ENCODE peak calls at places on chromosomes 6 and 20, in eight cellular contexts. E is esophagus muscularis mucosa, N is iris pigment epithelial cell, Q is colonic mucosa, G is GM13977, A is sigmoid colon, F is AG09319, W is glomerular endothelial cell. D is an unnamed sample.

GRCh38 chr20:61271273-61272221 is 19.5 kb downstream of the CDH4 start:
- DNase-seq in W (no peak), Q (no peak), G (no peak), N (no peak), A (no peak), E (no peak), F (no peak), D (no peak)

GRCh38 chr6:51753635-51754034 is 333.8 kb downstream of the PKHD1 start:
- DNase-seq in W (no peak), Q (peak), F (no peak), A (no peak), G (no peak), E (no peak), N (no peak), D (no peak)

GRCh38 chr20:61954276-61955021 is 111.2 kb downstream of the TAF4 start:
- DNase-seq in Q (no peak), E (no peak), G (no peak), N (no peak), A (peak), F (no peak), W (no peak), D (no peak)

GRCh38 chr6:18260448-18261106 is 3.8 kb downstream of the DEK start:
- DNase-seq in A (no peak), Q (no peak), N (peak), E (no peak), W (no peak), F (no peak), G (peak), D (no peak)

GRCh38 chr20:32585011-32585518 is at the start of gene NOL4L:
- DNase-seq in G (peak), N (peak), Q (no peak), W (no peak), E (no peak), F (no peak), A (no peak), D (peak)

GRCh38 chr20:63737940-63738686 is 1.5 kb upstream of the SLC2A4RG start:
- DNase-seq in W (no peak), E (no peak), N (no peak), A (peak), G (peak), F (no peak), Q (peak), D (no peak)

GRCh38 chr6:17656644-17657043 is 50.1 kb downstream of the NUP153 start:
- DNase-seq in E (no peak), W (no peak), A (no peak), N (peak), Q (no peak), F (no peak), G (no peak), D (no peak)

GRCh38 chr6:148682990-148683389 is 63.8 kb upstream of the UST start:
- DNase-seq in F (no peak), Q (no peak), N (no peak), G (no peak), A (no peak), E (no peak), W (no peak), D (no peak)

GRCh38 chr6:17986656-17987575 is 519 bp downstream of the KIF13A start:
- DNase-seq in F (no peak), E (no peak), G (peak), W (no peak), A (peak), N (peak), Q (peak), D (no peak)

GRCh38 chr6:113980937-113981554 is 10.1 kb upstream of the HDAC2 start:
- DNase-seq in F (no peak), Q (no peak), W (no peak), G (peak), A (no peak), N (peak), E (no peak), D (peak)

GRCh38 chr6:52416629-52417151 is 3.5 kb upstream of the EFHC1 start:
- DNase-seq in N (peak), A (no peak), Q (peak), W (peak), F (peak), E (no peak), G (peak), D (peak)

D was measured in dermis microvascular lymphatic vessel endothelial cell.